ENCODE peak calls at places on chromosomes 13 and 19, in four cellular contexts. T is tibial nerve; V is body of pancreas; M is CD8-positive, alpha-beta memory T cell. O is an unnamed sample.

GRCh38 chr19:17244618-17245534 is 843 bp downstream of the NR2F6 start:
- DNase-seq in T (no peak), V (peak; percentile 68), M (peak; percentile 22), O (peak; percentile 89)

GRCh38 chr19:47891923-47892666 is 6.0 kb upstream of the SULT2A1 start:
- DNase-seq in T (no peak), V (peak; percentile 27), M (no peak), O (peak; percentile 25)

GRCh38 chr13:79393564-79394249 is 12.3 kb downstream of the RBM26 start:
- DNase-seq in T (peak; percentile 14), V (no peak), M (peak; percentile 71), O (no peak)

GRCh38 chr19:12907166-12907565 is 11.9 kb downstream of the SYCE2 start:
- DNase-seq in T (no peak), V (no peak), M (no peak), O (no peak)

GRCh38 chr13:42276683-42277082 is 4.7 kb downstream of the AKAP11 start:
- DNase-seq in T (no peak), V (no peak), M (no peak), O (no peak)

GRCh38 chr13:31172535-31172934 is 10.8 kb upstream of the HSPH1 start:
- DNase-seq in T (no peak), V (no peak), M (no peak), O (no peak)

GRCh38 chr19:17323973-17324327 is 10.7 kb downstream of the ANO8 start:
- DNase-seq in T (no peak), V (no peak), M (no peak), O (no peak)

GRCh38 chr13:52454459-52454824 is 836 bp upstream of the CKAP2 start:
- DNase-seq in T (no peak), V (no peak), M (no peak), O (peak; percentile 44)

GRCh38 chr19:7554565-7554964 is 19.0 kb downstream of the PNPLA6 start:
- DNase-seq in T (no peak), V (no peak), M (no peak), O (no peak)

GRCh38 chr19:48507911-48508439 is 3.7 kb downstream of the LMTK3 start:
- DNase-seq in T (no peak), V (no peak), M (no peak), O (no peak)

GRCh38 chr19:16607819-16608218 is 20.2 kb downstream of the MED26 start:
- DNase-seq in T (no peak), V (no peak), M (no peak), O (no peak)

GRCh38 chr13:32246468-32246867 is 68.7 kb downstream of the ZAR1L start:
- DNase-seq in T (peak; percentile 50), V (peak; percentile 48), M (peak; percentile 4), O (peak; percentile 57)

GRCh38 chr19:23698711-23699520 is 11.9 kb upstream of the ZNF675 start:
- DNase-seq in T (no peak), V (peak; percentile 13), M (no peak), O (no peak)

GRCh38 chr13:50955212-50955611 is 45.6 kb downstream of the RNASEH2B start:
- DNase-seq in T (no peak), V (no peak), M (no peak), O (no peak)

GRCh38 chr13:32650705-32651311 is 64.6 kb downstream of the PDS5B start:
- DNase-seq in T (peak; percentile 54), V (peak; percentile 53), M (peak; percentile 42), O (no peak)

GRCh38 chr13:55569514-55569913 is 1571.2 kb upstream of the PRR20A start:
- DNase-seq in T (no peak), V (no peak), M (no peak), O (no peak)

GRCh38 chr13:44932171-44932849 is 57.0 kb downstream of the NUFIP1 start:
- DNase-seq in T (no peak), V (no peak), M (no peak), O (no peak)

GRCh38 chr13:42893346-42893745 is 98.7 kb downstream of the EPSTI1 start:
- DNase-seq in T (no peak), V (no peak), M (no peak), O (no peak)

GRCh38 chr13:33312150-33312908 is 26.8 kb upstream of the STARD13 start:
- DNase-seq in T (no peak), V (no peak), M (no peak), O (no peak)

GRCh38 chr13:48505597-48506091 is 27.2 kb downstream of the RCBTB2 start:
- DNase-seq in T (peak; percentile 57), V (no peak), M (peak; percentile 78), O (no peak)

GRCh38 chr19:2977686-2978466 is 512 bp downstream of the TLE6 start:
- DNase-seq in T (no peak), V (peak; percentile 68), M (no peak), O (no peak)

GRCh38 chr13:73335226-73335625 is 276.4 kb downstream of the KLF5 start:
- DNase-seq in T (no peak), V (no peak), M (no peak), O (no peak)

GRCh38 chr19:41367848-41368301 is 3.9 kb upstream of the B9D2 start:
- DNase-seq in T (no peak), V (no peak), M (no peak), O (no peak)

GRCh38 chr19:53158119-53158656 is 665 bp downstream of the ZNF347 start:
- DNase-seq in T (no peak), V (peak; percentile 37), M (no peak), O (peak; percentile 37)

GRCh38 chr19:14135985-14136508 is 342 bp downstream of the ASF1B start:
- DNase-seq in T (no peak), V (no peak), M (no peak), O (no peak)
- H3K27ac ChIP-seq in T (peak overlapping the region; percentile 2), V (peak overlapping the region; percentile 34), M (peak overlapping the region; percentile 93), O (peak overlapping the region; percentile 97)

GRCh38 chr19:38488096-38488495 is 54.6 kb downstream of the RYR1 start:
- DNase-seq in T (no peak), V (no peak), M (no peak), O (no peak)

GRCh38 chr19:38488811-38489481 is 55.5 kb downstream of the RYR1 start:
- DNase-seq in T (no peak), V (no peak), M (no peak), O (no peak)

GRCh38 chr19:38492147-38492813 is 58.8 kb downstream of the RYR1 start:
- DNase-seq in T (no peak), V (no peak), M (no peak), O (no peak)

GRCh38 chr19:38494379-38494778 is 60.9 kb downstream of the RYR1 start:
- DNase-seq in T (no peak), V (no peak), M (no peak), O (no peak)

DNA sequence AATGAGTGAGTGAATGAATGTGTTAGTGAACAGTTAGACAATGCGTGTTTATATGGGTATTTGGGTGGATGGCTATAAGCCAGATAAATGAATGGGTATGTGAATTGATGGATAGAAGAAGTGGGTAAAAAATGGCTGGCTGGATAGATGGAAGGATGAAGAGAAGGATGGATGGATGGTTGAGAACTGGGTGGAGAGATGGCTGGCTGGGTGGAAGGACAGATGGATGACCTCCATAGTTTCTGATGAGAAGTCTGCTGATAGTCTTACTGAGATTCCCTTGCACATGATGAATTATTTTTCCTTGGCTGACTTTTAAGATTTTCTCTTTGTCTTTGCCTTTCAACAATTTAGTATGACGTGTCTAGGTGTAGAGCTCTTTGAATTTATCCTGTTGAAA is 57.4 kb downstream of the RYR1 start:
- DNase-seq in T (no peak), V (no peak), M (no peak), O (no peak)
- H3K27me3 ChIP-seq in T (no peaks in the 10 kb centered on the region), V (no peaks in the 10 kb centered on the region), M (no peaks in the 10 kb centered on the region), O (no peaks in the 10 kb centered on the region)

GRCh38 chr19:54436561-54437229 is 12.3 kb upstream of the LENG8 start:
- DNase-seq in T (no peak), V (no peak), M (no peak), O (no peak)
- H3K27ac ChIP-seq in T (peak overlapping the region; percentile 55), V (no peak overlapping the region), M (no peak overlapping the region), O (no peak overlapping the region)

GRCh38 chr13:112113851-112114250 is 46.9 kb downstream of the SOX1 start:
- DNase-seq in T (no peak), V (no peak), M (no peak), O (no peak)
- H3K27me3 ChIP-seq in T (no peaks in the 10 kb centered on the region), V (peaks cover 5% of the 10 kb centered on the region), M (no peaks in the 10 kb centered on the region), O (peaks cover 93% of the 10 kb centered on the region)

DNA sequence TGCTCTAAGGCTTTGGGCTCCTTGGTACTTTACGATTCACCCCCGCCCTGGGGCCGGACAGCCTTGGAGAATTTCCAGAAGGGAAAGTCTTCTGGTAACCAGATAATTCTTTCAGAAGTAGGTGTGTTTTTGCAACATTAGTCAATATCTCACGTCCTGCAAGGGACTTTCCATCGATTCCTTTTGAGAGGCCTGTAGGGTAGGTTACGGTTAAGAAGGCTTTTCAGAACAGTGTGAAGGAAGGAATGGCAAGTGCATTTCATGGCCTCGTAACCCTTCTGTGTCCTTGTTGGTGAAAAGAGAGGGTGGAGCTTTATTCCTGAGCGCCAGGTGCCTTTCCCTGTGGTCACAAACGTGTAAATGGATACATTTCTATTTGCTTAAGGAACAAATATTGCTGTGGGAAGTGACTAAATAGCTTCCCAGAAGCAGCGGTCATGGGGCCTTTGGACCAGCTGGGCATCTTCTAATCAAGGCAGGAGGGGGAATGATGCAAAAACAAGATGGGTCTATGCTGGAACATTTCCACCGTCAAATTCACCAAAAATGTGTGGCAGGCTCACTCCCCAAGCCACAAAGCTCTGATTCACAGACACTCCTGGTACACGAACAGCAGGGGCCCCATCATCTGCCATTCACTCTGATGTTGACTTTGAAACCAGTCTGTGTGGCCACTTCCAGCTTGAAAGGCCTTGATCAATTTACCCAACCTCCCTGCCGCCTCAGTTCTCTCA is 99.2 kb downstream of the ANKRD10 start:
- DNase-seq in T (no peak), V (no peak), M (no peak), O (no peak)
- H3K27ac ChIP-seq in T (no peak overlapping the region), V (no peak overlapping the region), M (no peak overlapping the region), O (no peak overlapping the region)

GRCh38 chr19:1862068-1862423 is 1.3 kb downstream of the KLF16 start:
- DNase-seq in T (no peak), V (no peak), M (no peak), O (no peak)

GRCh38 chr19:1860821-1861598 is 2.4 kb downstream of the KLF16 start:
- DNase-seq in T (no peak), V (no peak), M (no peak), O (peak; percentile 44)

GRCh38 chr19:1862424-1863307 is 713 bp downstream of the KLF16 start:
- DNase-seq in T (no peak), V (peak; percentile 45), M (peak; percentile 72), O (peak; percentile 50)

GRCh38 chr19:1860133-1860775 is 3.1 kb downstream of the KLF16 start:
- DNase-seq in T (no peak), V (peak; percentile 51), M (peak; percentile 71), O (no peak)

GRCh38 chr19:1861599-1862031 is 1.8 kb downstream of the KLF16 start:
- DNase-seq in T (no peak), V (no peak), M (no peak), O (no peak)
- H3K27me3 ChIP-seq in T (no peaks in the 10 kb centered on the region), V (no peaks in the 10 kb centered on the region), M (no peaks in the 10 kb centered on the region), O (no peaks in the 10 kb centered on the region)

DNA sequence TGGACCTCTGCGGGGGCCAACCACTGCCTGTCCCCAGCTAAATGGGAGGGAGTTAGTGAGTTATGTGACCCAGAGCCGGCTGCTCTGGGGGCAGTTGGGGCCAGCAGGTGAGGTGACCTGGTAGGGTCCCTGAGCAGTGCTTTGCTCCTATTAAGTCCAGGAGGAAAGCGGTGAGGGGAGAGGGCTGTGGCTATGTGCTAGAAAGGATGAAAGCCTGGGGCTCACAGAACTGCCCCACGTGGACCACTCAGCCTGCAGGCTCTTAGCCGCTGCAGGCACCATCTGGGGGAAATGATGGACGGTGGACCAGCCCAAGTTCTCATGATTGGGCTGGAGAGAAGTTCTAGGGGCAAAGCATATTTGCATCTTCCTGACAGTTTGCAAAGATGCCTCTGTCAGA is 67.6 kb upstream of the ZNF536 start:
- DNase-seq in T (no peak), V (no peak), M (no peak), O (no peak)
- H3K27ac ChIP-seq in T (peak overlapping the region; percentile 28), V (no peak overlapping the region), M (no peak overlapping the region), O (no peak overlapping the region)